ENCODE peak calls at places on chromosomes 5 and 9, in four cellular contexts. P is stimulated activated CD4-positive, alpha-beta T cell treated with anti-CD3 and anti-CD28 coated beads, Interleukin-12 subunit alpha, Interleukin-12 subunit beta, amount 100 ng/mL, for 4 hours; T is heart left ventricle; L is T-helper 2 cell. H is an unnamed sample.

GRCh38 chr9:121331992-121332685 is 37.9 kb downstream of the STOM start:
- DNase-seq in P (no peak), T (no peak), L (no peak), H (no peak)

GRCh38 chr9:31030741-31031202 is 1353.7 kb upstream of the ACO1 start:
- DNase-seq in P (no peak), T (no peak), L (no peak), H (peak)

GRCh38 chr5:72108200-72109050 is 1.1 kb downstream of the MAP1B start:
- DNase-seq in P (no peak), T (peak), L (no peak), H (peak)

GRCh38 chr9:69028754-69029153 is 6.8 kb upstream of the FXN start:
- DNase-seq in P (no peak), T (no peak), L (peak), H (no peak)

GRCh38 chr5:132824426-132824825 is 6.0 kb downstream of the SHROOM1 start:
- DNase-seq in P (no peak), T (no peak), L (no peak), H (no peak)

GRCh38 chr5:138370537-138370936 is 18.1 kb downstream of the KDM3B start:
- DNase-seq in P (no peak), T (no peak), L (no peak), H (no peak)

GRCh38 chr5:14293279-14293678 is 150.1 kb downstream of the TRIO start:
- DNase-seq in P (no peak), T (no peak), L (no peak), H (no peak)

GRCh38 chr5:34522599-34523381 is 133.3 kb upstream of the RAI14 start:
- DNase-seq in P (peak), T (no peak), L (peak), H (peak)

GRCh38 chr9:120175031-120175430 is 404.9 kb downstream of the CDK5RAP2 start:
- DNase-seq in P (no peak), T (no peak), L (no peak), H (no peak)

GRCh38 chr5:126871441-126871840 is 94.5 kb downstream of the LMNB1 start:
- DNase-seq in P (no peak), T (no peak), L (no peak), H (no peak)